ENCODE peak calls at places on chromosomes 13 and 19, in four cellular contexts. U is Peyer's patch; X is fibroblast of lung; J is CD8-positive, alpha-beta memory T cell. K is an unnamed sample.
A peak's percentile ranks its signal among the peaks of the same experiment; 100 is the strongest.

GRCh38 chr13:93900735-93901134 is 578.7 kb downstream of the DCT start:
- DNase-seq in J (no peak), U (no peak), X (peak; percentile 72), K (no peak)

GRCh38 chr13:35826626-35827254 is 304.4 kb downstream of the DCLK1 start:
- DNase-seq in X (no peak), U (no peak), J (no peak), K (no peak)

GRCh38 chr19:1173160-1173844 is 766 bp downstream of the SBNO2 start:
- DNase-seq in J (no peak), X (no peak), U (no peak), K (no peak)

GRCh38 chr19:46000497-46001246 is 5.4 kb downstream of the CCDC61 start:
- DNase-seq in X (no peak), U (peak; percentile 87), J (peak; percentile 83), K (no peak)

GRCh38 chr19:53772943-53773342 is 51.2 kb downstream of the NLRP12 start:
- DNase-seq in X (peak; percentile 56), U (peak; percentile 69), J (peak; percentile 50), K (peak; percentile 46)

GRCh38 chr19:7831452-7831851 is 1.4 kb downstream of the EVI5L start:
- DNase-seq in U (no peak), J (no peak), X (peak; percentile 36), K (peak; percentile 49)

GRCh38 chr13:20924758-20925394 is 22.3 kb upstream of the XPO4 start:
- DNase-seq in J (peak; percentile 79), U (peak; percentile 90), X (peak; percentile 89), K (peak; percentile 51)

GRCh38 chr13:36718146-36718545 is 44.3 kb downstream of the SERTM1 start:
- DNase-seq in X (no peak), U (no peak), J (no peak), K (peak; percentile 8)

GRCh38 chr13:59690857-59691500 is 472.7 kb downstream of the DIAPH3 start:
- DNase-seq in U (no peak), X (no peak), J (no peak), K (no peak)

GRCh38 chr19:480016-480855 is 16.1 kb upstream of the MADCAM1 start:
- DNase-seq in X (peak; percentile 42), J (no peak), U (peak; percentile 84), K (peak; percentile 52)

GRCh38 chr13:52348081-52348480 is 57.9 kb downstream of the THSD1 start:
- DNase-seq in U (no peak), X (peak; percentile 36), J (no peak), K (peak; percentile 77)

GRCh38 chr13:27967736-27968315 is 1.3 kb downstream of the CDX2 start:
- DNase-seq in J (no peak), U (no peak), X (no peak), K (no peak)

GRCh38 chr13:110887955-110888333 is 26.9 kb downstream of the ANKRD10 start:
- DNase-seq in J (no peak), X (no peak), U (no peak), K (no peak)

GRCh38 chr13:113176292-113176691 is 17.8 kb downstream of the PROZ start:
- DNase-seq in J (peak; percentile 65), U (no peak), X (no peak), K (no peak)

GRCh38 chr19:19746286-19747213 is 13.6 kb upstream of the ZNF14 start:
- DNase-seq in X (no peak), U (no peak), J (no peak), K (no peak)

GRCh38 chr13:53781941-53782340 is 753.3 kb downstream of the OLFM4 start:
- DNase-seq in U (no peak), X (peak; percentile 1), J (no peak), K (no peak)

GRCh38 chr13:19155321-19155861 is 26.2 kb downstream of the TUBA3C start:
- DNase-seq in J (no peak), X (no peak), U (no peak), K (no peak)

GRCh38 chr19:47494211-47494547 is 10.2 kb upstream of the KPTN start:
- DNase-seq in X (no peak), J (no peak), U (no peak), K (no peak)

GRCh38 chr13:94825507-94825906 is 113.2 kb upstream of the SOX21 start:
- DNase-seq in U (peak; percentile 56), X (peak; percentile 72), J (no peak), K (no peak)

GRCh38 chr13:40786568-40786996 is 2.8 kb upstream of the SLC25A15 start:
- DNase-seq in J (no peak), X (peak; percentile 76), U (peak; percentile 50), K (peak; percentile 26)

GRCh38 chr19:3079578-3079977 is 14.6 kb upstream of the GNA11 start:
- DNase-seq in J (no peak), X (no peak), U (no peak), K (no peak)

GRCh38 chr19:3073159-3073563 is 10.9 kb upstream of the TLE5 start:
- DNase-seq in U (peak; percentile 63), J (no peak), X (peak; percentile 89), K (peak; percentile 36)

GRCh38 chr19:3075605-3076431 is 13.5 kb upstream of the TLE5 start:
- DNase-seq in U (peak; percentile 80), J (peak; percentile 81), X (no peak), K (no peak)

GRCh38 chr19:3071764-3072163 is 9.5 kb upstream of the TLE5 start:
- DNase-seq in J (no peak), X (no peak), U (no peak), K (no peak)

GRCh38 chr19:3073931-3074595 is 11.8 kb upstream of the TLE5 start:
- DNase-seq in X (no peak), J (no peak), U (peak; percentile 57), K (no peak)
- H3K4me3 ChIP-seq in X (no peak overlapping the region), J (no peak overlapping the region), U (no peak overlapping the region), K (no peak overlapping the region)

GRCh38 chr19:41702208-41702651 is 6.2 kb upstream of the CEACAM5 start:
- DNase-seq in U (no peak), J (no peak), X (no peak), K (no peak)
- H3K27me3 ChIP-seq in U (no peaks in the 10 kb centered on the region), J (no peaks in the 10 kb centered on the region), X (no peaks in the 10 kb centered on the region), K (peaks cover 12% of the 10 kb centered on the region)

DNA sequence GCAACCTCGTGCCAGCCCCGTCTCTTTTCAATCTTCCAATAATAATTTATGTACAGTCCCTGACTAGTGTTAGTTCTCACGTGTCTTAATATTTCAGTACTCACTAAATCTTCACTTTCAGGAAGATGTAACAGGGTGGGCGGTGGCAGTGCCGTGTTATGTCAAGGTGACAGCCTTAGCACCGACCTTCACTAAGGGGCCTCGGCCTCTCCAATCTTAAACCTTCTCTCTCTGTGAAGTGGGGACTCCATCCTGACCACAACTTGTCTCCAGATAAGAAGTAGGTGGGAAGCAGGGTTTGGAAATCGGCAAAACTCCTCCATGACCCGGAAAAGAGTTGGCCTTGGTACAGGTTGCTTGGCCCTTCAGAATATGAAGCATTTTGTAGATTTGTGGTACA is 1.8 kb downstream of the RPS19 start:
- DNase-seq in X (no peak), J (no peak), U (no peak), K (no peak)
- H3K4me3 ChIP-seq in X (peak overlapping the region; percentile 92), J (no peak overlapping the region), U (no peak overlapping the region), K (peak overlapping the region; percentile 100)

DNA sequence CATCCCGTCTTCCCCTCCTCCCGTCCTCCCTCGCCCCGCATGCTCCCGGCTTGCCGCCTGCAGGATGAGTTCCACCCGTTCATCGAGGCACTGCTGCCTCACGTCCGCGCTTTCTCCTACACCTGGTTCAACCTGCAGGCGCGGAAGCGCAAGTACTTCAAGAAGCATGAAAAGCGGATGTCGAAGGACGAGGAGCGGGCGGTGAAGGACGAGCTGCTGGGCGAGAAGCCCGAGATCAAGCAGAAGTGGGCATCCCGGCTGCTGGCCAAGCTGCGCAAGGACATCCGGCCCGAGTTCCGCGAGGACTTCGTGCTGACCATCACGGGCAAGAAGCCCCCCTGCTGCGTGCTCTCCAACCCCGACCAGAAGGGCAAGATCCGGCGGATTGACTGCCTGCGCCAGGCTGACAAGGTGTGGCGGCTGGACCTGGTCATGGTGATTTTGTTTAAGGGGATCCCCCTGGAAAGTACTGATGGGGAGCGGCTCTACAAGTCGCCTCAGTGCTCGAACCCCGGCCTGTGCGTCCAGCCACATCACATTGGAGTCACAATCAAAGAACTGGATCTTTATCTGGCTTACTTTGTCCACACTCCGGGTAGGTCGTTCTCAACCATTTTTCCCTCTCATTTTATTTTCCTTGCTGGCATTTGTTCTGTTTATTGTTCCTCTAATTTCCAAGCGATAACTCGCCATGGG is 29.8 kb downstream of the NFIX start:
- DNase-seq in U (no peak), J (no peak), X (no peak), K (no peak)
- H3K27me3 ChIP-seq in U (no peaks in the 10 kb centered on the region), J (peaks cover 21% of the 10 kb centered on the region), X (no peaks in the 10 kb centered on the region), K (no peaks in the 10 kb centered on the region)

GRCh38 chr13:23945612-23946011 is 48.3 kb upstream of the C1QTNF9B start:
- DNase-seq in J (no peak), X (no peak), U (no peak), K (no peak)
- H3K4me3 ChIP-seq in J (no peak overlapping the region), X (no peak overlapping the region), U (no peak overlapping the region), K (no peak overlapping the region)

K was measured in MG63.